ENCODE peak calls at places on chromosomes 7 and 10, in six cellular contexts. One of them, this sample, is unnamed.
A peak's percentile ranks its signal among the peaks of the same experiment; 100 is the strongest.

GRCh38 chr10:75261813-75262725 is 26.3 kb upstream of the COMTD1 start:
- DNase-seq in gastrocnemius medialis: no peak
- DNase-seq in lung: no peak
- DNase-seq in spleen: no peak
- DNase-seq in A549: no peak
- DNase-seq in uterus: peak; percentile 37
- DNase-seq in this sample: no peak

GRCh38 chr7:23622469-23622868 is 25.3 kb downstream of the CCDC126 start:
- DNase-seq in gastrocnemius medialis: no peak
- DNase-seq in lung: no peak
- DNase-seq in spleen: no peak
- DNase-seq in A549: no peak
- DNase-seq in uterus: no peak
- DNase-seq in this sample: no peak

GRCh38 chr7:47185839-47186238 is 396.1 kb downstream of the TNS3 start:
- DNase-seq in gastrocnemius medialis: no peak
- DNase-seq in lung: no peak
- DNase-seq in spleen: no peak
- DNase-seq in A549: no peak
- DNase-seq in uterus: no peak
- DNase-seq in this sample: no peak

GRCh38 chr10:62433181-62433692 is 59.1 kb downstream of the ZNF365 start:
- DNase-seq in gastrocnemius medialis: peak; percentile 33
- DNase-seq in lung: peak; percentile 42
- DNase-seq in spleen: no peak
- DNase-seq in A549: peak; percentile 76
- DNase-seq in uterus: peak; percentile 87
- DNase-seq in this sample: peak; percentile 62

GRCh38 chr7:32958046-32959025 is 1.1 kb downstream of the FKBP9 start:
- DNase-seq in gastrocnemius medialis: peak; percentile 49
- DNase-seq in lung: no peak
- DNase-seq in spleen: no peak
- DNase-seq in A549: no peak
- DNase-seq in uterus: peak; percentile 37
- DNase-seq in this sample: peak; percentile 55

GRCh38 chr7:157538321-157538720 is 201.5 kb downstream of the DNAJB6 start:
- DNase-seq in gastrocnemius medialis: no peak
- DNase-seq in lung: no peak
- DNase-seq in spleen: peak; percentile 36
- DNase-seq in A549: no peak
- DNase-seq in uterus: no peak
- DNase-seq in this sample: no peak

GRCh38 chr10:113995201-113995600 is 48.5 kb upstream of the ADRB1 start:
- DNase-seq in gastrocnemius medialis: no peak
- DNase-seq in lung: no peak
- DNase-seq in spleen: no peak
- DNase-seq in A549: no peak
- DNase-seq in uterus: no peak
- DNase-seq in this sample: no peak

GRCh38 chr10:102310356-102311024 is 65.2 kb downstream of the GBF1 start:
- DNase-seq in gastrocnemius medialis: no peak
- DNase-seq in lung: no peak
- DNase-seq in spleen: no peak
- DNase-seq in A549: no peak
- DNase-seq in uterus: no peak
- DNase-seq in this sample: no peak

GRCh38 chr7:12094365-12094921 is 116.7 kb upstream of the TMEM106B start:
- DNase-seq in gastrocnemius medialis: no peak
- DNase-seq in lung: no peak
- DNase-seq in spleen: no peak
- DNase-seq in A549: no peak
- DNase-seq in uterus: no peak
- DNase-seq in this sample: no peak

GRCh38 chr10:13559124-13559700 is 27.6 kb upstream of the PRPF18 start:
- DNase-seq in gastrocnemius medialis: no peak
- DNase-seq in lung: no peak
- DNase-seq in spleen: no peak
- DNase-seq in A549: no peak
- DNase-seq in uterus: no peak
- DNase-seq in this sample: no peak

GRCh38 chr10:70053212-70053895 is 708 bp downstream of the MACROH2A2 start:
- DNase-seq in gastrocnemius medialis: no peak
- DNase-seq in lung: no peak
- DNase-seq in spleen: no peak
- DNase-seq in A549: no peak
- DNase-seq in uterus: no peak
- DNase-seq in this sample: no peak

GRCh38 chr7:130500463-130500862 is 8.6 kb downstream of the MEST start:
- DNase-seq in gastrocnemius medialis: no peak
- DNase-seq in lung: no peak
- DNase-seq in spleen: no peak
- DNase-seq in A549: no peak
- DNase-seq in uterus: no peak
- DNase-seq in this sample: no peak

GRCh38 chr10:119737827-119738226 is 12.0 kb downstream of the INPP5F start:
- DNase-seq in gastrocnemius medialis: peak; percentile 30
- DNase-seq in lung: no peak
- DNase-seq in spleen: no peak
- DNase-seq in A549: peak; percentile 94
- DNase-seq in uterus: peak; percentile 31
- DNase-seq in this sample: no peak

GRCh38 chr10:490891-491571 is 198.4 kb downstream of the DIP2C start:
- DNase-seq in gastrocnemius medialis: peak; percentile 66
- DNase-seq in lung: no peak
- DNase-seq in spleen: peak; percentile 63
- DNase-seq in A549: no peak
- DNase-seq in uterus: peak; percentile 15
- DNase-seq in this sample: peak; percentile 35

GRCh38 chr10:46286991-46287693 is at the start of gene ANTXRL:
- DNase-seq in gastrocnemius medialis: no peak
- DNase-seq in lung: no peak
- DNase-seq in spleen: peak; percentile 76
- DNase-seq in A549: no peak
- DNase-seq in uterus: peak; percentile 9
- DNase-seq in this sample: no peak

GRCh38 chr7:142375710-142376313 is 118.0 kb upstream of the PRSS58 start:
- DNase-seq in gastrocnemius medialis: peak; percentile 55
- DNase-seq in lung: no peak
- DNase-seq in spleen: no peak
- DNase-seq in A549: no peak
- DNase-seq in uterus: no peak
- DNase-seq in this sample: peak; percentile 38

GRCh38 chr10:78768882-78769281 is 299.9 kb upstream of the ZMIZ1 start:
- DNase-seq in gastrocnemius medialis: no peak
- DNase-seq in lung: no peak
- DNase-seq in spleen: no peak
- DNase-seq in A549: no peak
- DNase-seq in uterus: peak; percentile 23
- DNase-seq in this sample: no peak

GRCh38 chr7:151905766-151906165 is 28.9 kb upstream of the PRKAG2 start:
- DNase-seq in gastrocnemius medialis: no peak
- DNase-seq in lung: no peak
- DNase-seq in spleen: no peak
- DNase-seq in A549: no peak
- DNase-seq in uterus: no peak
- DNase-seq in this sample: no peak

GRCh38 chr7:2619120-2619519 is 12.7 kb upstream of the TTYH3 start:
- DNase-seq in gastrocnemius medialis: no peak
- DNase-seq in lung: no peak
- DNase-seq in spleen: no peak
- DNase-seq in A549: no peak
- DNase-seq in uterus: no peak
- DNase-seq in this sample: no peak

GRCh38 chr10:8639601-8640000 is 585.1 kb downstream of the GATA3 start:
- DNase-seq in gastrocnemius medialis: no peak
- DNase-seq in lung: no peak
- DNase-seq in spleen: no peak
- DNase-seq in A549: no peak
- DNase-seq in uterus: no peak
- DNase-seq in this sample: no peak

GRCh38 chr10:58280485-58280884 is 11.5 kb downstream of the CISD1 start:
- DNase-seq in gastrocnemius medialis: no peak
- DNase-seq in lung: no peak
- DNase-seq in spleen: no peak
- DNase-seq in A549: no peak
- DNase-seq in uterus: no peak
- DNase-seq in this sample: no peak

GRCh38 chr10:96891840-96892239 is 59.7 kb downstream of the LCOR start:
- DNase-seq in gastrocnemius medialis: no peak
- DNase-seq in lung: no peak
- DNase-seq in spleen: no peak
- DNase-seq in A549: no peak
- DNase-seq in uterus: no peak
- DNase-seq in this sample: no peak

GRCh38 chr7:150756858-150757257 is 19.6 kb downstream of the GIMAP5 start:
- DNase-seq in gastrocnemius medialis: no peak
- DNase-seq in lung: no peak
- DNase-seq in spleen: no peak
- DNase-seq in A549: no peak
- DNase-seq in uterus: no peak
- DNase-seq in this sample: no peak

GRCh38 chr10:113161061-113161460 is 211.0 kb downstream of the TCF7L2 start:
- DNase-seq in gastrocnemius medialis: no peak
- DNase-seq in lung: no peak
- DNase-seq in spleen: no peak
- DNase-seq in A549: no peak
- DNase-seq in uterus: no peak
- DNase-seq in this sample: no peak

GRCh38 chr7:33432825-33433224 is 303.5 kb downstream of the BBS9 start:
- DNase-seq in gastrocnemius medialis: no peak
- DNase-seq in lung: no peak
- DNase-seq in spleen: no peak
- DNase-seq in A549: no peak
- DNase-seq in uterus: no peak
- DNase-seq in this sample: no peak

GRCh38 chr10:125999694-126000093 is 103.3 kb downstream of the FANK1 start:
- DNase-seq in gastrocnemius medialis: no peak
- DNase-seq in lung: no peak
- DNase-seq in spleen: no peak
- DNase-seq in A549: no peak
- DNase-seq in uterus: no peak
- DNase-seq in this sample: no peak

GRCh38 chr10:126001579-126001978 is 105.2 kb downstream of the FANK1 start:
- DNase-seq in gastrocnemius medialis: no peak
- DNase-seq in lung: no peak
- DNase-seq in spleen: no peak
- DNase-seq in A549: peak; percentile 40
- DNase-seq in uterus: no peak
- DNase-seq in this sample: no peak

GRCh38 chr10:125994601-125995000 is 98.2 kb downstream of the FANK1 start:
- DNase-seq in gastrocnemius medialis: no peak
- DNase-seq in lung: no peak
- DNase-seq in spleen: no peak
- DNase-seq in A549: no peak
- DNase-seq in uterus: no peak
- DNase-seq in this sample: no peak

GRCh38 chr10:125995726-125996304 is 99.5 kb downstream of the FANK1 start:
- DNase-seq in gastrocnemius medialis: no peak
- DNase-seq in lung: no peak
- DNase-seq in spleen: no peak
- DNase-seq in A549: no peak
- DNase-seq in uterus: no peak
- DNase-seq in this sample: no peak

DNA sequence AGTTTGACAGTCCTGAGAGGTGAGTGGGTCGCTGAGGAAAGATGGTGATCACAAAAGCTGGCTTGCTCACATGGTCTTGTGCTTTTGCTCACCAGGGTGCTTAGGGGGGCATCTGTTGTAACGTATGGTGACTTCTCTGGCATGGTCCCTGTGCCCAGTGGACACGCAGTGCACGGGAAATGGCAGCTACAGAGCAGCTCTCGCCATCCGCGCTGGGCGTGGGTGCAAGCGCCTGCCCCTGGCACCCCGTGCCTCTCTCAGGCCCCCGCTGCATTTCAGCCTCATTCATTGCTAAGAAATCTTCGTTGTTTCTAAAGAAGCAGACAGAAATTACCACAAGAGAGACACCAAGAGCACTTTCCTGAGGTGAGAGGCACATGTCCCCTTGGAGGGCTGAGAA is 101.2 kb downstream of the FANK1 start:
- DNase-seq in gastrocnemius medialis: no peak
- DNase-seq in lung: no peak
- DNase-seq in spleen: no peak
- DNase-seq in A549: no peak
- DNase-seq in uterus: no peak
- DNase-seq in this sample: no peak
- H3K27ac ChIP-seq in gastrocnemius medialis: no peak overlapping the region
- H3K27ac ChIP-seq in lung: no peak overlapping the region
- H3K27ac ChIP-seq in spleen: no peak overlapping the region
- H3K27ac ChIP-seq in A549: no peak overlapping the region
- H3K27ac ChIP-seq in uterus: no peak overlapping the region
- H3K27ac ChIP-seq in this sample: no peak overlapping the region

GRCh38 chr10:21161647-21162046 is 264.5 kb upstream of the NEBL start:
- DNase-seq in gastrocnemius medialis: no peak
- DNase-seq in lung: no peak
- DNase-seq in spleen: no peak
- DNase-seq in A549: no peak
- DNase-seq in uterus: no peak
- DNase-seq in this sample: no peak
- H3K27ac ChIP-seq in gastrocnemius medialis: no peak overlapping the region
- H3K27ac ChIP-seq in lung: no peak overlapping the region
- H3K27ac ChIP-seq in spleen: no peak overlapping the region
- H3K27ac ChIP-seq in A549: no peak overlapping the region
- H3K27ac ChIP-seq in uterus: no peak overlapping the region
- H3K27ac ChIP-seq in this sample: no peak overlapping the region

GRCh38 chr7:91005024-91005423 is 259.2 kb upstream of the FZD1 start:
- DNase-seq in gastrocnemius medialis: no peak
- DNase-seq in lung: no peak
- DNase-seq in spleen: no peak
- DNase-seq in A549: no peak
- DNase-seq in uterus: no peak
- DNase-seq in this sample: no peak

GRCh38 chr7:91005861-91006260 is 258.4 kb upstream of the FZD1 start:
- DNase-seq in gastrocnemius medialis: no peak
- DNase-seq in lung: no peak
- DNase-seq in spleen: no peak
- DNase-seq in A549: no peak
- DNase-seq in uterus: no peak
- DNase-seq in this sample: no peak

GRCh38 chr7:90995996-90996395 is 268.2 kb upstream of the FZD1 start:
- DNase-seq in gastrocnemius medialis: no peak
- DNase-seq in lung: no peak
- DNase-seq in spleen: no peak
- DNase-seq in A549: no peak
- DNase-seq in uterus: no peak
- DNase-seq in this sample: no peak

GRCh38 chr7:90994601-90995000 is 269.6 kb upstream of the FZD1 start:
- DNase-seq in gastrocnemius medialis: no peak
- DNase-seq in lung: no peak
- DNase-seq in spleen: no peak
- DNase-seq in A549: no peak
- DNase-seq in uterus: no peak
- DNase-seq in this sample: no peak

GRCh38 chr7:90999989-91000979 is 263.9 kb upstream of the FZD1 start:
- DNase-seq in gastrocnemius medialis: no peak
- DNase-seq in lung: no peak
- DNase-seq in spleen: no peak
- DNase-seq in A549: no peak
- DNase-seq in uterus: no peak
- DNase-seq in this sample: no peak
- H3K27ac ChIP-seq in gastrocnemius medialis: no peak overlapping the region
- H3K27ac ChIP-seq in lung: no peak overlapping the region
- H3K27ac ChIP-seq in spleen: no peak overlapping the region
- H3K27ac ChIP-seq in A549: no peak overlapping the region
- H3K27ac ChIP-seq in uterus: no peak overlapping the region
- H3K27ac ChIP-seq in this sample: no peak overlapping the region

GRCh38 chr10:5443429-5443828 is 31.1 kb downstream of the NET1 start:
- DNase-seq in gastrocnemius medialis: no peak
- DNase-seq in lung: no peak
- DNase-seq in spleen: no peak
- DNase-seq in A549: no peak
- DNase-seq in uterus: no peak
- DNase-seq in this sample: no peak
- H3K27ac ChIP-seq in gastrocnemius medialis: no peak overlapping the region
- H3K27ac ChIP-seq in lung: no peak overlapping the region
- H3K27ac ChIP-seq in spleen: no peak overlapping the region
- H3K27ac ChIP-seq in A549: no peak overlapping the region
- H3K27ac ChIP-seq in uterus: no peak overlapping the region
- H3K27ac ChIP-seq in this sample: no peak overlapping the region